ENCODE peak calls at places on chromosomes 11 and 22, in eight cellular contexts. J, S, Q, N, X, P, T and C are unnamed samples.

GRCh38 chr11:10366568-10367331 is 61.9 kb downstream of the ADM start:
- DNase-seq in J (peak), S (peak), Q (peak), N (peak), X (peak), P (no peak), T (peak), C (peak)

GRCh38 chr22:22167791-22168189 is 76.8 kb upstream of the VPREB1 start:
- DNase-seq in J (no peak), S (no peak), Q (no peak), N (no peak), X (peak), P (no peak), T (no peak), C (no peak)

GRCh38 chr11:36195496-36196346 is 93.5 kb downstream of the COMMD9 start:
- DNase-seq in J (no peak), S (no peak), Q (no peak), N (no peak), X (no peak), P (no peak), T (no peak), C (no peak)

GRCh38 chr11:116353517-116353916 is 419.3 kb downstream of the BUD13 start:
- DNase-seq in J (no peak), S (no peak), Q (no peak), N (no peak), X (no peak), P (no peak), T (no peak), C (no peak)

GRCh38 chr11:47156333-47156732 is 20.3 kb downstream of the ARFGAP2 start:
- DNase-seq in J (peak), S (no peak), Q (no peak), N (no peak), X (no peak), P (no peak), T (no peak), C (no peak)

GRCh38 chr11:118536726-118537125 is 5.7 kb downstream of the TMEM25 start:
- DNase-seq in J (no peak), S (peak), Q (no peak), N (no peak), X (no peak), P (no peak), T (no peak), C (no peak)

GRCh38 chr11:15194671-15195415 is 80.1 kb downstream of the INSC start:
- DNase-seq in J (no peak), S (no peak), Q (no peak), N (no peak), X (no peak), P (no peak), T (no peak), C (no peak)

GRCh38 chr11:17004486-17005148 is 9.6 kb downstream of the PLEKHA7 start:
- DNase-seq in J (no peak), S (peak), Q (no peak), N (no peak), X (no peak), P (no peak), T (no peak), C (no peak)

GRCh38 chr11:118895093-118896039 is 11.7 kb downstream of the CXCR5 start:
- DNase-seq in J (no peak), S (no peak), Q (no peak), N (no peak), X (peak), P (peak), T (no peak), C (peak)

GRCh38 chr11:84526250-84526649 is 1100.9 kb downstream of the DLG2 start:
- DNase-seq in J (no peak), S (no peak), Q (no peak), N (no peak), X (no peak), P (peak), T (no peak), C (no peak)
- TF ChIP-seq CTCF in J (no peak), S (no peak), Q (no peak), N (no peak), X (no peak), P (no peak), T (no peak), C (no peak)

GRCh38 chr11:69770525-69770924 is 4.6 kb downstream of the FGF4 start:
- DNase-seq in J (no peak), S (no peak), Q (no peak), N (no peak), X (no peak), P (peak), T (no peak), C (no peak)
- TF ChIP-seq CTCF in J (no peak), S (no peak), Q (no peak), N (no peak), X (no peak), P (no peak), T (no peak), C (no peak)

GRCh38 chr22:44970291-44970690 is 39.5 kb downstream of the PHF21B start:
- DNase-seq in J (no peak), S (no peak), Q (no peak), N (no peak), X (no peak), P (peak), T (no peak), C (no peak)
- TF ChIP-seq CTCF in J (no peak), S (no peak), Q (no peak), N (no peak), X (no peak), P (no peak), T (no peak), C (no peak)

GRCh38 chr11:110091995-110092576 is 1.1 kb upstream of the ZC3H12C start:
- DNase-seq in J (no peak), S (no peak), Q (no peak), N (no peak), X (no peak), P (no peak), T (no peak), C (no peak)
- TF ChIP-seq CTCF in J (no peak), S (no peak), Q (no peak), N (no peak), X (no peak), P (no peak), T (no peak), C (no peak)

GRCh38 chr22:20177217-20177911 is 26.5 kb upstream of the CCDC188 start:
- DNase-seq in J (no peak), S (no peak), Q (no peak), N (no peak), X (no peak), P (no peak), T (no peak), C (no peak)

GRCh38 chr22:20173720-20174119 is 22.9 kb upstream of the CCDC188 start:
- DNase-seq in J (no peak), S (no peak), Q (no peak), N (no peak), X (no peak), P (no peak), T (no peak), C (no peak)

GRCh38 chr22:20174785-20175596 is 24.1 kb upstream of the CCDC188 start:
- DNase-seq in J (no peak), S (peak), Q (no peak), N (no peak), X (no peak), P (no peak), T (no peak), C (no peak)

GRCh38 chr22:20176421-20177060 is 25.7 kb upstream of the CCDC188 start:
- DNase-seq in J (no peak), S (no peak), Q (no peak), N (no peak), X (no peak), P (no peak), T (no peak), C (no peak)

DNA sequence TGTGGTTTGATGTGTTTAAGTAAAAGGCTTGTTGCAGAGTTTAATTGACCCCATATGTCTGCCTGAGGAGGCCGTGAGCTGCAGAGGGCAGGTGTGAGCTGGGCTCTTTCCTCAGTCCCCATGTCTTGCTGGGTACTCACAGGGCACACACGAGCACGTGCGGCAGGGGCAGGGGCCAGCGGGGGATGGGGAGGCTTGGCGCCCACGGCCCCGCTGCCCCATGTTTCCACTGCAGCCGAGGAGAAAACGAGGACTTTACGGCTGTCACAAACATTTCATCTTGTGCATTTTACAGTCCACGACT is 24.7 kb upstream of the CCDC188 start:
- DNase-seq in J (no peak), S (no peak), Q (no peak), N (no peak), X (no peak), P (no peak), T (no peak), C (no peak)
- TF ChIP-seq CTCF in J (no peak), S (no peak), Q (no peak), N (no peak), X (no peak), P (no peak), T (no peak), C (no peak)

GRCh38 chr22:44583854-44584253 is 85.8 kb upstream of the RTL6 start:
- DNase-seq in J (no peak), S (no peak), Q (no peak), N (no peak), X (peak), P (no peak), T (peak), C (no peak)
- TF ChIP-seq CTCF in J (no peak), S (no peak), Q (no peak), N (no peak), X (no peak), P (no peak), T (no peak), C (no peak)

GRCh38 chr22:44883011-44883421 is 126.8 kb downstream of the PHF21B start:
- DNase-seq in J (peak), S (no peak), Q (no peak), N (no peak), X (peak), P (no peak), T (no peak), C (no peak)

GRCh38 chr22:44882226-44882905 is 127.4 kb downstream of the PHF21B start:
- DNase-seq in J (peak), S (no peak), Q (no peak), N (no peak), X (peak), P (no peak), T (no peak), C (no peak)

GRCh38 chr22:44885806-44886360 is 123.9 kb downstream of the PHF21B start:
- DNase-seq in J (peak), S (no peak), Q (no peak), N (no peak), X (no peak), P (no peak), T (no peak), C (peak)

GRCh38 chr22:44884968-44885805 is 124.6 kb downstream of the PHF21B start:
- DNase-seq in J (peak), S (peak), Q (no peak), N (no peak), X (peak), P (no peak), T (no peak), C (peak)

GRCh38 chr22:44884562-44884961 is 125.2 kb downstream of the PHF21B start:
- DNase-seq in J (no peak), S (no peak), Q (no peak), N (no peak), X (no peak), P (no peak), T (no peak), C (no peak)
- TF ChIP-seq CTCF in J (no peak), S (no peak), Q (no peak), N (no peak), X (no peak), P (no peak), T (no peak), C (no peak)

DNA sequence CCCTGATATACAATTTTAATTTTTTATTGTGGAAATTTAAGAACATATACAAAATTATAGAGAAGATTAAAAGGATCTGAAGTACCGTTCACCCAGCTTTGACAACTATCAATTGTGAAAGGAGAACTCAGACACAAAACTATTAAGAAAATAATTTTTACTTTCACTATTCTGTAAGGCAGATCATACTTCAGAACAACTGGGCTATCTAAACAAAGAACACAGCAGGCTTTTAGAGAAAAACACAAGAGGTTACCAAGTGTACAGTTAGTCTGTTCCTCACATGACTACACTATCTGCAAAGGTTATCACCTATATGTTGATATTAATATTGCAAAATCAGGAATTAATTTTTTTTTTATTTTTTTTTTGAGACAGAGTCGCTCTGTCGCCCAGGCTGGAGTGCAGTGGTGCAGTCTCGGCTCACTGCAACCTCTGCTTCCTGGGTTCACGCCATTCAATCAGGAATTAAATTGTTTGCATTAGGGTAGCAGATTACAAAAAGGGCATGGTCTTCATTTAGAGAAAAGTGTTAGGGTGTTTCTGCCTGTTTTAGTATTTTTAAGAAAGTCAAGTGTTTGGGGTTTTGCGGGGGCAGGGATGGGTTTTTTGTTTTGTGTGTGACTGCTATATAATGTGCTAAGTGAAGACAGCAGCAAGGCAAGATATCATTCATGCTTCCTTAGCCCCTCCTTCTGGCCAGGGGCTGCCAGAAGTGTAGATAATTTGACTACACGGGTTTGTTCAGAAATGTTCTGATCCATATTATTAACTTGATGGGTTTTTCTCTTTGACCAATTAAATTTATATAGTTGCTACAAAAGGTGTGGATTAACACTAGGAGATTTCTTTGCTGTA is 27.6 kb upstream of the SIK2 start:
- DNase-seq in J (no peak), S (no peak), Q (no peak), N (no peak), X (no peak), P (no peak), T (no peak), C (no peak)
- TF ChIP-seq CTCF in J (no peak), S (no peak), Q (no peak), N (no peak), X (no peak), P (no peak), T (peak), C (no peak)

DNA sequence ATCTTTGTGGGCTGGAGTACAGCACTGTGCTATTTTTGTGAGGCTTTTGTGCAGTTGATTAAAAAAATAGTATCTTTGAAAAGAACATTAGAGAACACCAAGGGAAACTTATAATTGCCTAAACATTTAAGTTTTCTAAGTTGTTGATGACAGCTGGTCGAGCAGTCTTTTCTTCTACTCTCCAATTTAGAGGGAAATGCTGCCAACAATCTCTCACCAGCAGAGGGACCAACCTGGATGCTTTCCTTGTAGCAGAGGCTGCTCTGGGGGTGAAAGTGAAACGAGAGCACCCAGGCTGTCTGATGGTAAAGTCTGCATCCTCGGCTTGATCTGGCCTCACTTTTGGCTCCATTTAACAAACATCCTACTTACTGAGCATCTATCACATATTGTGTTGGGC is 1286.5 kb upstream of the TENM4 start:
- DNase-seq in J (no peak), S (peak), Q (no peak), N (no peak), X (no peak), P (no peak), T (no peak), C (no peak)
- TF ChIP-seq CTCF in J (no peak), S (no peak), Q (no peak), N (no peak), X (no peak), P (no peak), T (peak), C (no peak)

DNA sequence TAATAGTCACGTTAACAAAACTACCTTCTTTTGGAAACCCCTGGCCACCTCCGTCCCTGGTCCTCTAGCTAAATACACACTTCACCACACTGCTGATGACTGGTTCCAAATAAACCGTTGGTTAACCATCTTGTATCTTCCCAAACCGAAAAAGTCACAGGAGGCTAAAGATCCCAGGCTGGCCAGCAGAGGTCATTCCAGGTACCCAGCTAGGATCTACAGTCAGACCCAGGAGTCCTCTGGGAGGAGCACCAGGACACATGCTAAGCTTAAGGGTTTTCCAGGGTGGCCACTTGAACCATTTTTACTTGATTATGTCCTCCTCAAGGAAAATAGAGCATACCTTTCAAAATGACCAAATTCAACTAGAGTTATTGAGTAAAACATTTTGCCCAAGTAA is 103.2 kb downstream of the ETS1 start:
- DNase-seq in J (no peak), S (peak), Q (no peak), N (no peak), X (no peak), P (no peak), T (no peak), C (no peak)
- TF ChIP-seq CTCF in J (no peak), S (peak), Q (peak), N (no peak), X (no peak), P (no peak), T (peak), C (no peak)